ENCODE peak calls at places on chromosomes 6 and 20, in seven cellular contexts. C is BE2C, P is astrocyte, Z is neural crest cell, G is foreskin fibroblast, B is IMR-90, Q is lower leg skin. A is an unnamed sample.

GRCh38 chr6:113148576-113148975 is 708.6 kb upstream of the MARCKS start:
- DNase-seq in C (no peak), P (peak), Z (no peak), G (peak), B (peak), Q (no peak), A (no peak)

GRCh38 chr20:40943591-40943990 is 85.0 kb upstream of the TOP1 start:
- DNase-seq in C (no peak), P (no peak), Z (no peak), G (no peak), B (no peak), Q (no peak), A (no peak)

GRCh38 chr20:51350941-51351631 is 191.4 kb downstream of the NFATC2 start:
- DNase-seq in C (no peak), P (peak), Z (no peak), G (peak), B (peak), Q (no peak), A (no peak)

GRCh38 chr6:134750669-134751068 is 199.2 kb downstream of the ALDH8A1 start:
- DNase-seq in C (no peak), P (peak), Z (no peak), G (peak), B (peak), Q (no peak), A (no peak)

GRCh38 chr6:4533576-4533975 is 242.6 kb upstream of the CDYL start:
- DNase-seq in C (no peak), P (no peak), Z (no peak), G (no peak), B (no peak), Q (no peak), A (no peak)

GRCh38 chr6:137286368-137286767 is 67.2 kb upstream of the IFNGR1 start:
- DNase-seq in C (no peak), P (no peak), Z (no peak), G (no peak), B (no peak), Q (no peak), A (no peak)

GRCh38 chr6:111661541-111662041 is 55.9 kb upstream of the TRAF3IP2 start:
- DNase-seq in C (no peak), P (no peak), Z (no peak), G (no peak), B (no peak), Q (no peak), A (no peak)

GRCh38 chr6:137265574-137265973 is 46.4 kb upstream of the IFNGR1 start:
- DNase-seq in C (no peak), P (no peak), Z (no peak), G (no peak), B (no peak), Q (no peak), A (no peak)

GRCh38 chr20:60478533-60478932 is 520.3 kb downstream of the CDH26 start:
- DNase-seq in C (no peak), P (no peak), Z (no peak), G (no peak), B (no peak), Q (no peak), A (no peak)

GRCh38 chr6:167849846-167850459 is 23.2 kb downstream of the AFDN start:
- DNase-seq in C (no peak), P (peak), Z (no peak), G (no peak), B (no peak), Q (no peak), A (no peak)

DNA sequence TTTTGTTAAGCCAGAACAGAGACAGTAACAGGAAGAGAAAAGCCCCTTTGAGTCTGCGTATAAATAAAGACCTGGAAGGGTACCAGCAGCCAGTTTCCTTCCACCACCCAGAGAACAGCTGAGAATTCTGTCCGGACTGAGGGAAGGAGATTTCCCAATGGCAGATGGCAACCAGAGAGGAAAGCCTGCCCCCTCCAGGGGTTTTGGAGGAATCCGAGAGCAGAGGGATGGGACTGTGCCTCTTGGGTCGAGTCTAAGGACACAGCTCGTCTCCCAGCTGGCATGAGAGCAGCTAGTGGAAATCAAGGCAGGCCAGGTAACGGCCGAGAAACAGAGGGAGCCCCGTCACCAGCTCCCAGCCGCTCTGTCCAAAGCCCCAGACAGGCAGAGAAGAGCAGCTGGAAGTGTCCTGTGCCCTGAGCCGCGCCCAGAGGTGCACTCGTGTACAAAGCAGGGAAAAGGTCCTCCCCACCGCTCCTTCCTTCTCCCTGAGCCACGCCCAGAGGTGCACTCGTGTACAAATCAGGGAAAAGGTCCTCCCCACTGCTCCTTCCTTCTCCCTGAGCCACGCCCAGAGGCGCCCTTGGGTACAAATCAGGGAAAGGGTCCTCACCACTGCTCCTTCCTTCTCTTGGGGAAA is 134.0 kb upstream of the SNX9 start:
- DNase-seq in C (no peak), P (no peak), Z (no peak), G (no peak), B (peak), Q (peak), A (no peak)
- TF ChIP-seq CTCF in C (peak), P (no peak), Z (no peak), G (no peak), B (no peak), Q (no peak), A (no peak)

GRCh38 chr6:36133148-36133547 is 2.8 kb downstream of the MAPK13 start:
- DNase-seq in C (no peak), P (no peak), Z (no peak), G (no peak), B (no peak), Q (peak), A (no peak)
- TF ChIP-seq CTCF in C (no peak), P (no peak), Z (no peak), G (no peak), B (no peak), Q (no peak), A (no peak)

DNA sequence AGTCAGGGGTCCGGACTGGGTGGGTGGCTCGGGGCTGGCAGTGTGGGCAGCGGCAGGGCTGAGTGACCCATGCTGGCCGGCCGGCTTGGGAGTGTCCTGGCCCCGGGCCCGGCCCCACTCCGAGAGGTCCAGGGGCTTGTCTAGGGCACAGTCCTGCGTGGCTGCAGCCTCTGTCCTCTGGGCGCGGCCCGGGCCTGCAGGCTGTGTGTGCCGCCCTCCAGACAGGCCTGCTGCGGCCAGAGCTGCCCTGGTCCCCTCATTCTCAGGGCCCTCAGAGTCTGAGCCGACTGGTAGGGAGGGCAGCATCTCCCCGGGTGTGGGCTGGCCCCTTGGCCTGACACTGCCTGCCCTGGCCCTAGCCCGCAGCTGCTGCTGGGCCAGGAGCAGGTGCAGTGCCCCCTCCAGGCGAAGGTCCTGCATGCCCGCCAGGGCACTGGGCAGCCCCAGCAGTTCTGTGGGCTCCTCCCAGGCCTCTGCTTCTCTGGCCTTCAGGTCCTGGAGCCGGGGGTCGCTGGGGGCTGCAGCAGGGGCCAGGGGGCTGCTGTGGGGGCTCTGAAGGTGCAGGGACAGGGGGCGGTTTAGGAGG is 6.9 kb upstream of the CABLES2 start:
- DNase-seq in C (no peak), P (no peak), Z (no peak), G (no peak), B (no peak), Q (no peak), A (no peak)
- TF ChIP-seq CTCF in C (peak), P (no peak), Z (peak), G (no peak), B (peak), Q (no peak), A (no peak)

GRCh38 chr6:85002847-85003246 is 238.4 kb upstream of the TBX18 start:
- DNase-seq in C (no peak), P (no peak), Z (no peak), G (no peak), B (no peak), Q (no peak), A (no peak)
- TF ChIP-seq CTCF in C (no peak), P (no peak), Z (no peak), G (no peak), B (no peak), Q (no peak), A (no peak)

GRCh38 chr20:36119537-36119936 is 35.0 kb upstream of the EPB41L1 start:
- DNase-seq in C (no peak), P (no peak), Z (no peak), G (no peak), B (no peak), Q (no peak), A (no peak)

GRCh38 chr20:36121981-36122930 is 32.3 kb upstream of the EPB41L1 start:
- DNase-seq in C (no peak), P (no peak), Z (no peak), G (no peak), B (no peak), Q (peak), A (no peak)

GRCh38 chr20:36120241-36120640 is 34.3 kb upstream of the EPB41L1 start:
- DNase-seq in C (no peak), P (no peak), Z (no peak), G (no peak), B (no peak), Q (no peak), A (no peak)

GRCh38 chr20:36122931-36123288 is 31.6 kb upstream of the EPB41L1 start:
- DNase-seq in C (no peak), P (no peak), Z (no peak), G (no peak), B (no peak), Q (no peak), A (no peak)

DNA sequence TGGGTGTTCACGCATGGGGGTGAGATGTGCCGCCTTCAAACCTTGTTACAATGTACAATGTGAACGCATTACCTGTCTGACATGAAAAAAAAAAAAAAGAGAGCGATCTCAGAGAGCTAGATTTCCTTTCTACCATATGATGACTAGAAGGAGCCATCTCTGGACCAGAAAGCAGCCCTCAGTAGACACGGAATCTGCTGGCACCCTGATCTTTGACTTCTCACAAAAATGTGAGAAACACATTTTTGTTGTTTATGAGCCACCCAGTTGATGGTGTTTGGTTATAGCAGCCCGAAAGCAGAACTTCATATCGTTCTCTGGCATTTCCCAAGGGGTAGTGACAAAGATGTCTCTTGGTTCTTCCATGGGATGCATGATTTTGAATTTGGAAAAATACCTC is 33.5 kb upstream of the EPB41L1 start:
- DNase-seq in C (no peak), P (no peak), Z (no peak), G (no peak), B (no peak), Q (no peak), A (no peak)
- TF ChIP-seq CTCF in C (no peak), P (no peak), Z (no peak), G (no peak), B (no peak), Q (no peak), A (no peak)